ENCODE peak calls at places on chromosomes 2 and 18, in nine cellular contexts. O, D, F, U, I, P, Y, X and J are unnamed samples.

GRCh38 chr2:29920631-29921559 is 491 bp downstream of the ALK start:
- DNase-seq in O (peak; percentile 37), D (peak; percentile 8), F (peak; percentile 57), U (peak; percentile 51), I (peak; percentile 8), P (peak; percentile 1), Y (peak; percentile 8), X (peak; percentile 35), J (no peak)

GRCh38 chr2:64655873-64656272 is 2.2 kb upstream of the SERTAD2 start:
- DNase-seq in O (no peak), D (no peak), F (no peak), U (no peak), I (no peak), P (no peak), Y (no peak), X (no peak), J (peak; percentile 84)

GRCh38 chr2:170929686-170930050 is 615 bp downstream of the GORASP2 start:
- DNase-seq in O (peak; percentile 89), D (no peak), F (peak; percentile 77), U (peak; percentile 84), I (peak; percentile 54), P (peak; percentile 33), Y (peak; percentile 51), X (peak; percentile 49), J (peak; percentile 72)

GRCh38 chr2:161766334-161766733 is 142.1 kb downstream of the SLC4A10 start:
- DNase-seq in O (no peak), D (no peak), F (peak; percentile 1), U (no peak), I (no peak), P (no peak), Y (no peak), X (peak; percentile 63), J (no peak)

GRCh38 chr2:85865539-85866164 is 23.1 kb downstream of the ST3GAL5 start:
- DNase-seq in O (no peak), D (no peak), F (peak; percentile 23), U (no peak), I (peak; percentile 73), P (no peak), Y (no peak), X (no peak), J (no peak)

GRCh38 chr18:27583021-27583420 is 397.9 kb upstream of the CHST9 start:
- DNase-seq in O (no peak), D (no peak), F (no peak), U (no peak), I (no peak), P (no peak), Y (no peak), X (no peak), J (no peak)

GRCh38 chr18:61992923-61993322 is 100.1 kb upstream of the RNF152 start:
- DNase-seq in O (no peak), D (no peak), F (peak; percentile 71), U (no peak), I (peak; percentile 41), P (peak; percentile 83), Y (no peak), X (peak; percentile 60), J (no peak)

GRCh38 chr2:29269095-29270090 is 154.2 kb downstream of the CLIP4 start:
- DNase-seq in O (no peak), D (no peak), F (no peak), U (peak; percentile 18), I (no peak), P (no peak), Y (no peak), X (no peak), J (no peak)

GRCh38 chr2:64525323-64525625 is 1.1 kb downstream of the AFTPH start:
- DNase-seq in O (no peak), D (no peak), F (peak; percentile 68), U (peak; percentile 17), I (peak; percentile 38), P (peak; percentile 5), Y (no peak), X (peak; percentile 51), J (peak; percentile 65)

GRCh38 chr18:78770149-78771139 is 209.2 kb upstream of the SALL3 start:
- DNase-seq in O (peak; percentile 66), D (no peak), F (no peak), U (peak; percentile 54), I (no peak), P (no peak), Y (no peak), X (no peak), J (no peak)

GRCh38 chr2:110770696-110771425 is 38.5 kb downstream of the ACOXL start:
- DNase-seq in O (peak; percentile 95), D (no peak), F (peak; percentile 77), U (peak; percentile 92), I (peak; percentile 27), P (peak; percentile 63), Y (peak; percentile 87), X (peak; percentile 83), J (no peak)

GRCh38 chr2:118644190-118644589 is 203.3 kb downstream of the EN1 start:
- DNase-seq in O (peak; percentile 42), D (no peak), F (no peak), U (peak; percentile 89), I (no peak), P (no peak), Y (no peak), X (no peak), J (no peak)

GRCh38 chr18:11566236-11566965 is 43.0 kb upstream of the SLC35G4 start:
- DNase-seq in O (no peak), D (no peak), F (no peak), U (no peak), I (no peak), P (no peak), Y (no peak), X (no peak), J (no peak)

GRCh38 chr18:11565716-11566115 is 43.7 kb upstream of the SLC35G4 start:
- DNase-seq in O (no peak), D (no peak), F (no peak), U (no peak), I (no peak), P (no peak), Y (no peak), X (no peak), J (no peak)

GRCh38 chr18:11570073-11570588 is 39.3 kb upstream of the SLC35G4 start:
- DNase-seq in O (no peak), D (no peak), F (no peak), U (no peak), I (no peak), P (no peak), Y (no peak), X (no peak), J (no peak)

GRCh38 chr18:11570770-11571169 is 38.6 kb upstream of the SLC35G4 start:
- DNase-seq in O (no peak), D (no peak), F (peak; percentile 55), U (no peak), I (no peak), P (peak; percentile 29), Y (no peak), X (peak; percentile 42), J (peak; percentile 40)

DNA sequence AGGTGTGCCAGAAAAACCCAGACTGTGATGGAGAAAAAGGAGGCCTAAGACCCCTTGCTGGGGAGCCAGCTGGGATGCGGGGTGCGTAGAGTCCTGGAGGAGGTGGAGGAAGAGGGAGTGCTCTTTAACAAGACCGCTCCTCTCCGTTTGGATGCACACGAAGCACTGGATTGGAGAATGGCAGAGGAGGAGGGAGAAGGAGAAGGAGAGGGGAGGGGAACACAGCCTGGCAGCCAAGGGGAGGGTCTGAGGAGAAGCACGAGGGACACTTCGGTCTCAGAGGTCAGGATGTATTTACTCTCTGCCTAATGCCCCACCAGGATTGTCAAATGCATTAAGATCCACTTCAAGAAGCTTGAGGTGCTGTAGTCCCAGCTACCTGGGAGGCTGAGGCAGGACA is 42.0 kb upstream of the SLC35G4 start:
- DNase-seq in O (no peak), D (no peak), F (no peak), U (no peak), I (no peak), P (no peak), Y (no peak), X (no peak), J (no peak)
- H3K4me2 ChIP-seq in O (no peak overlapping the region), D (no peak overlapping the region), F (no peak overlapping the region), U (no peak overlapping the region), I (no peak overlapping the region), P (no peak overlapping the region), Y (no peak overlapping the region), X (no peak overlapping the region), J (no peak overlapping the region)

GRCh38 chr2:111985514-111985913 is 69.6 kb upstream of the TMEM87B start:
- DNase-seq in O (peak; percentile 35), D (no peak), F (no peak), U (no peak), I (no peak), P (no peak), Y (no peak), X (no peak), J (no peak)
- H3K36me3 ChIP-seq in O (no peaks in the 10 kb centered on the region), D (no peaks in the 10 kb centered on the region), F (no peaks in the 10 kb centered on the region), U (no peaks in the 10 kb centered on the region), I (no peaks in the 10 kb centered on the region), P (no peaks in the 10 kb centered on the region), Y (peaks cover 20% of the 10 kb centered on the region), X (no peaks in the 10 kb centered on the region), J (no peaks in the 10 kb centered on the region)

GRCh38 chr2:27808984-27809383 is 37.5 kb downstream of the MRPL33 start:
- DNase-seq in O (no peak), D (no peak), F (no peak), U (no peak), I (no peak), P (no peak), Y (no peak), X (no peak), J (no peak)

GRCh38 chr2:27814772-27815171 is 43.3 kb downstream of the MRPL33 start:
- DNase-seq in O (no peak), D (no peak), F (no peak), U (no peak), I (no peak), P (no peak), Y (no peak), X (no peak), J (no peak)

GRCh38 chr2:27808418-27808817 is 36.9 kb downstream of the MRPL33 start:
- DNase-seq in O (no peak), D (no peak), F (no peak), U (no peak), I (no peak), P (no peak), Y (no peak), X (no peak), J (no peak)

GRCh38 chr2:27809761-27810241 is 38.3 kb downstream of the MRPL33 start:
- DNase-seq in O (no peak), D (no peak), F (peak; percentile 94), U (no peak), I (peak; percentile 92), P (peak; percentile 78), Y (no peak), X (peak; percentile 96), J (no peak)

DNA sequence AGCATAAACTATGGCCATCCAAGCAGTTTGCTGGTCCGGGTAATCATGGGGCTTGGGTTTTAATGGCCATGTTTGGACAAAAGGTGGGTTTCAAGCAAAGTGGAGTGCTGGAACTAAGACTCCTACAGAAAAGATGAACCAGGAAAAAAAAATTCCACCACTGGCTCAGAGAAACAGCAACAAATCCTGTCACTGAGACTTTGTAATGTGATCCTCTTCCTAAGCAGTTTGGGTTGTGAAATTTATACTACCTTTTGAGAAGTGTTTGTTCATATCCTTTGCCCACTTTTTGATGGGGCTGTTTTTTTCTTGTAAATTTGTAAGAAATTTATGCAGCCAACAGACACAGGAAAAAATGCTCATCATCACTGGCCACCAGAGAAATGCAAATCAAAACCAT is 40.2 kb downstream of the MRPL33 start:
- DNase-seq in O (no peak), D (no peak), F (no peak), U (no peak), I (no peak), P (no peak), Y (no peak), X (peak; percentile 24), J (no peak)
- H3K4me2 ChIP-seq in O (no peak overlapping the region), D (no peak overlapping the region), F (no peak overlapping the region), U (no peak overlapping the region), I (no peak overlapping the region), P (no peak overlapping the region), Y (no peak overlapping the region), X (no peak overlapping the region), J (no peak overlapping the region)

GRCh38 chr2:53942280-53942679 is 28.5 kb downstream of the PSME4 start:
- DNase-seq in O (no peak), D (no peak), F (no peak), U (no peak), I (no peak), P (no peak), Y (no peak), X (no peak), J (no peak)
- H3K36me3 ChIP-seq in O (peaks cover 19% of the 10 kb centered on the region), D (peaks cover 73% of the 10 kb centered on the region), F (peaks cover 52% of the 10 kb centered on the region), U (no peaks in the 10 kb centered on the region), I (peaks cover 42% of the 10 kb centered on the region), P (peaks cover 3% of the 10 kb centered on the region), Y (peaks cover 94% of the 10 kb centered on the region), X (peaks cover 39% of the 10 kb centered on the region), J (peaks cover 86% of the 10 kb centered on the region)